ENCODE peak calls at places on chromosomes 4 and X, in nine cellular contexts. W, L, H, D, U, S, Z, J and T are unnamed samples.

GRCh38 chrX:101550825-101551767 is 749 bp downstream of the ARMCX1 start:
- DNase-seq in Z (peak; percentile 20), J (no peak), L (peak; percentile 18), H (peak; percentile 54), S (peak; percentile 68), D (peak; percentile 5), U (peak; percentile 79), W (peak; percentile 5), T (peak; percentile 55)

GRCh38 chrX:147945286-147945685 is 33.6 kb downstream of the FMR1 start:
- DNase-seq in Z (no peak), L (no peak), D (no peak), H (no peak), J (no peak), W (no peak), U (no peak), S (no peak), T (no peak)

GRCh38 chr4:26839534-26839951 is 21.1 kb upstream of the STIM2 start:
- DNase-seq in J (no peak), U (no peak), Z (peak; percentile 33), W (peak; percentile 39), L (no peak), D (peak; percentile 18), S (no peak), H (no peak), T (no peak)

GRCh38 chrX:16320765-16321355 is 153.6 kb downstream of the MAGEB17 start:
- DNase-seq in U (no peak), L (no peak), D (no peak), H (no peak), Z (peak; percentile 77), W (peak; percentile 19), S (no peak), J (no peak), T (no peak)

GRCh38 chr4:158016511-158016910 is 156.3 kb downstream of the GASK1B start:
- DNase-seq in U (no peak), D (no peak), W (peak; percentile 17), S (no peak), L (no peak), J (no peak), Z (peak; percentile 56), H (no peak), T (no peak)

GRCh38 chr4:168560184-168560834 is 63.5 kb downstream of the PALLD start:
- DNase-seq in D (no peak), J (no peak), S (no peak), W (peak; percentile 80), H (no peak), U (no peak), Z (peak; percentile 70), L (no peak), T (peak; percentile 25)

GRCh38 chr4:174613979-174614378 is 91.7 kb upstream of the HPGD start:
- DNase-seq in U (no peak), S (no peak), L (no peak), H (no peak), D (no peak), J (no peak), W (no peak), Z (no peak), T (no peak)

GRCh38 chr4:75821966-75822365 is 80.3 kb downstream of the PPEF2 start:
- DNase-seq in W (peak; percentile 24), Z (peak; percentile 65), S (no peak), D (no peak), H (no peak), L (no peak), U (no peak), J (no peak), T (no peak)

GRCh38 chrX:19593684-19594083 is 78.4 kb upstream of the MAP3K15 start:
- DNase-seq in S (no peak), Z (peak; percentile 48), J (peak; percentile 3), U (no peak), D (peak; percentile 20), L (no peak), H (no peak), W (peak; percentile 55), T (no peak)

GRCh38 chr4:167903291-167903721 is 189.0 kb upstream of the ANXA10 start:
- DNase-seq in U (no peak), D (no peak), L (no peak), Z (peak; percentile 83), J (no peak), H (no peak), W (peak; percentile 93), S (no peak), T (no peak)

GRCh38 chr4:6331018-6331417 is 61.4 kb downstream of the WFS1 start:
- DNase-seq in S (no peak), J (no peak), L (no peak), Z (peak; percentile 20), D (peak; percentile 64), W (no peak), H (no peak), U (no peak), T (no peak)

GRCh38 chr4:156493858-156494257 is 477.7 kb downstream of the PDGFC start:
- DNase-seq in D (no peak), U (no peak), J (no peak), W (no peak), L (no peak), Z (peak; percentile 16), S (no peak), H (no peak), T (no peak)

GRCh38 chr4:6263541-6264540 is 5.8 kb upstream of the WFS1 start:
- DNase-seq in W (peak; percentile 29), H (no peak), Z (peak; percentile 63), J (no peak), U (peak; percentile 66), S (peak; percentile 71), D (peak; percentile 45), L (peak; percentile 40), T (peak; percentile 61)

GRCh38 chrX:154730271-154730883 is 20.5 kb downstream of the GAB3 start:
- DNase-seq in U (peak; percentile 74), W (no peak), Z (peak; percentile 77), H (peak; percentile 46), S (no peak), D (peak; percentile 30), J (no peak), L (no peak), T (peak; percentile 58)

GRCh38 chrX:35890699-35891098 is 28.8 kb upstream of the CFAP47 start:
- DNase-seq in J (no peak), H (no peak), Z (peak; percentile 11), W (peak; percentile 48), U (peak; percentile 60), L (no peak), D (peak; percentile 58), S (no peak), T (peak; percentile 56)

GRCh38 chr4:41600243-41600642 is 62.3 kb downstream of the LIMCH1 start:
- DNase-seq in D (no peak), L (no peak), Z (no peak), W (peak; percentile 28), H (no peak), J (peak; percentile 12), S (no peak), U (no peak), T (no peak)

GRCh38 chrX:132612990-132613564 is 124.2 kb upstream of the MBNL3 start:
- DNase-seq in J (peak; percentile 12), H (peak; percentile 19), D (peak; percentile 23), U (no peak), S (no peak), Z (peak; percentile 4), W (peak; percentile 19), L (no peak), T (peak; percentile 27)

GRCh38 chr4:78484574-78484973 is 67.0 kb upstream of the ANXA3 start:
- DNase-seq in Z (no peak), W (no peak), D (peak; percentile 72), H (no peak), L (no peak), S (no peak), J (no peak), U (no peak), T (no peak)

GRCh38 chr4:72846280-72847111 is 223.0 kb downstream of the COX18 start:
- DNase-seq in L (no peak), S (peak; percentile 24), U (no peak), J (no peak), Z (no peak), W (peak; percentile 35), D (peak; percentile 84), H (no peak), T (no peak)

DNA sequence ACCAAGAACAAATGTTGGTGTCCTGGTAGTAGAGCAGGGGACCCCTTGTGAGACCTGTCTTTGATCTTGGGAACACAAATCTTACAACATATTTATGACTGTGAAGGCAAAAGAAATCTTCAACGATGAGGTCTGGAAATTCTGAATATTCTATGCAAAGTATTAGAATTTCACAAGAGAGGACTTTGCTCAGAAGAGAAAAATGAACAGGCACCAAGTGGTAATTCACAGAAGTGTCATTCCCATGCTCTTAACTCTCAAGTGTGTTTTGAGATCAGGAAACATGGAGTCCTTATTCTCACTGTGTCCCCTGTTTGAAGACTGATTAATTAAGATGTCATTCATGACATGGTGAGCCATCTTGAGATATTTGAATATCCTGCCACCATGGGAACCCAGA is 52.5 kb downstream of the COQ2 start:
- DNase-seq in L (no peak), Z (no peak), J (no peak), U (no peak), S (no peak), H (no peak), D (no peak), W (no peak), T (no peak)
- TF ChIP-seq CTCF in L (no peak), Z (no peak), J (no peak), U (no peak), S (no peak), H (no peak), D (no peak), W (no peak), T (no peak)

GRCh38 chrX:10158279-10158939 is 1.6 kb downstream of the CLCN4 start:
- DNase-seq in H (peak; percentile 19), W (no peak), J (no peak), D (no peak), Z (no peak), S (peak; percentile 82), U (no peak), L (peak; percentile 90), T (peak; percentile 32)
- H3K4me3 ChIP-seq in H (peak overlapping the region; percentile 59), W (peak overlapping the region; percentile 31), J (no peak overlapping the region), D (no peak overlapping the region), Z (peak overlapping the region; percentile 56), S (peak overlapping the region; percentile 19), U (peak overlapping the region; percentile 59), L (peak overlapping the region; percentile 39), T (no peak overlapping the region)

GRCh38 chrX:53630261-53630660 is 56.3 kb downstream of the HUWE1 start:
- DNase-seq in W (no peak), S (no peak), D (no peak), J (no peak), Z (no peak), H (no peak), U (no peak), L (no peak), T (no peak)

GRCh38 chrX:53631156-53631555 is 55.4 kb downstream of the HUWE1 start:
- DNase-seq in L (no peak), D (no peak), Z (peak; percentile 41), W (no peak), S (no peak), J (no peak), U (no peak), H (no peak), T (no peak)
- H3K36me3 ChIP-seq in L (peaks cover 25% of the 10 kb centered on the region), D (peaks cover 90% of the 10 kb centered on the region), Z (peaks cover 24% of the 10 kb centered on the region), W (peaks cover 3% of the 10 kb centered on the region), S (peaks cover 72% of the 10 kb centered on the region), J (peaks cover 28% of the 10 kb centered on the region), U (peaks cover 46% of the 10 kb centered on the region), H (peaks cover 64% of the 10 kb centered on the region), T (peaks cover 42% of the 10 kb centered on the region)

GRCh38 chr4:111475001-111475400 is 670.3 kb upstream of the FAM241A start:
- DNase-seq in S (no peak), W (peak; percentile 18), Z (peak; percentile 39), D (peak; percentile 0), L (no peak), U (no peak), J (peak; percentile 38), H (no peak), T (peak; percentile 46)
- TF ChIP-seq CTCF in S (no peak), W (peak; percentile 10), Z (peak; percentile 38), D (no peak), L (no peak), U (peak; percentile 16), J (peak; percentile 53), H (peak; percentile 68), T (no peak)

GRCh38 chr4:992297-993110 is 700 bp downstream of the SLC26A1 start:
- DNase-seq in W (no peak), H (no peak), J (no peak), D (peak; percentile 94), U (peak; percentile 94), S (peak; percentile 90), L (peak; percentile 83), Z (peak; percentile 30), T (peak; percentile 61)
- H3K4me3 ChIP-seq in W (no peak overlapping the region), H (no peak overlapping the region), J (no peak overlapping the region), D (peak overlapping the region; percentile 24), U (peak overlapping the region; percentile 69), S (no peak overlapping the region), L (peak overlapping the region; percentile 29), Z (no peak overlapping the region), T (no peak overlapping the region)